ENCODE peak calls at places on chromosomes 13 and 19, in seven cellular contexts. P is CD4-positive, alpha-beta T cell; J is gastrocnemius medialis; T is stomach; F is left ventricle myocardium inferior; H is lung; B is upper lobe of right lung. X is an unnamed sample.

GRCh38 chr13:89343165-89343564 is 1672.0 kb downstream of the SLITRK5 start:
- DNase-seq in P (no peak), F (no peak), B (no peak), J (no peak), H (no peak), T (no peak), X (no peak)

GRCh38 chr13:104385409-104385808 is 1319.2 kb upstream of the SLC10A2 start:
- DNase-seq in P (no peak), B (no peak), H (no peak), T (no peak), F (no peak), J (no peak), X (no peak)

GRCh38 chr19:41327076-41327475 is 17.1 kb downstream of the CCDC97 start:
- DNase-seq in T (no peak), F (no peak), H (no peak), J (no peak), B (no peak), P (no peak), X (no peak)

GRCh38 chr13:84096221-84096620 is 213.9 kb upstream of the SLITRK1 start:
- DNase-seq in F (no peak), H (no peak), B (no peak), T (no peak), P (no peak), J (no peak), X (no peak)

GRCh38 chr13:50690020-50690419 is 153.5 kb downstream of the DLEU7 start:
- DNase-seq in J (no peak), P (no peak), B (no peak), F (no peak), H (no peak), T (no peak), X (no peak)

GRCh38 chr13:72168126-72168525 is 301.1 kb upstream of the DACH1 start:
- DNase-seq in J (no peak), P (no peak), B (no peak), T (no peak), F (no peak), H (no peak), X (no peak)

GRCh38 chr13:49791753-49792549 is 531 bp downstream of the KPNA3 start:
- DNase-seq in T (peak; percentile 47), B (peak; percentile 82), P (peak; percentile 6), J (peak; percentile 39), H (peak; percentile 35), F (no peak), X (no peak)

GRCh38 chr13:96946709-96947311 is 47.5 kb downstream of the OXGR1 start:
- DNase-seq in J (no peak), F (no peak), H (no peak), T (peak; percentile 53), P (no peak), B (no peak), X (no peak)

GRCh38 chr19:7478173-7478842 is 10.5 kb downstream of the PEX11G start:
- DNase-seq in F (no peak), B (no peak), T (no peak), J (no peak), P (no peak), H (no peak), X (peak; percentile 54)

GRCh38 chr13:43908156-43909126 is 28.7 kb downstream of the LACC1 start:
- DNase-seq in J (no peak), T (no peak), H (no peak), P (no peak), F (no peak), B (no peak), X (no peak)

GRCh38 chr13:79445968-79446645 is 34.8 kb upstream of the NDFIP2 start:
- DNase-seq in F (no peak), H (no peak), T (no peak), J (no peak), B (no peak), P (no peak), X (no peak)

GRCh38 chr13:109568273-109568900 is 218.0 kb downstream of the IRS2 start:
- DNase-seq in P (no peak), B (no peak), J (no peak), T (no peak), F (no peak), H (no peak), X (no peak)

GRCh38 chr19:51595190-51595589 is 24.1 kb downstream of the ZNF175 start:
- DNase-seq in B (no peak), T (no peak), J (no peak), P (no peak), F (no peak), H (no peak), X (no peak)

GRCh38 chr19:51593969-51594773 is 23.1 kb downstream of the ZNF175 start:
- DNase-seq in H (peak; percentile 98), T (peak; percentile 99), P (peak; percentile 94), J (peak; percentile 97), F (peak; percentile 98), B (peak; percentile 99), X (peak; percentile 96)

GRCh38 chr19:51593138-51593890 is 22.2 kb downstream of the ZNF175 start:
- DNase-seq in P (no peak), J (no peak), B (no peak), F (no peak), T (no peak), H (no peak), X (no peak)

GRCh38 chr19:51595776-51596175 is 24.7 kb downstream of the ZNF175 start:
- DNase-seq in H (no peak), F (no peak), B (no peak), T (no peak), J (no peak), P (no peak), X (no peak)

DNA sequence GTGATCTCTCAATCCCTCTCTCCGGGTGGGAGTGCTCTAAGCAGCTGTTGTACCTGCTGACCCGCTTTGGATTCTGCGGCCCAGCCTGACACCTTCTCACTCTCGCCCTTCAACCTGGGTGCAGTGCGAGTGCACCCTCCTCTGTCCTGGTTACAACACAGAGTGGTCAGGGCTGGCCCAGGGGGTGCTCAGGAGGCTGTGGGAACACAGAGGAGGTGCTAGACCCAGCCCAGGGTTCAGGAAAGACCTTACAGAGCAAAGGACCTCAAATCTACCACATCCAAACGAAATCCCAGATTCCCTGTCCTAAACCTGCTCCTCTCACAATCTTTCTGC is 23.7 kb downstream of the ZNF175 start:
- DNase-seq in J (no peak), T (no peak), H (no peak), B (no peak), P (no peak), F (no peak), X (no peak)
- H3K27ac ChIP-seq in J (peak overlapping the region; percentile 71), T (peak overlapping the region; percentile 29), H (no peak overlapping the region), B (peak overlapping the region; percentile 56), P (no peak overlapping the region), F (peak overlapping the region; percentile 55), X (peak overlapping the region; percentile 21)

DNA sequence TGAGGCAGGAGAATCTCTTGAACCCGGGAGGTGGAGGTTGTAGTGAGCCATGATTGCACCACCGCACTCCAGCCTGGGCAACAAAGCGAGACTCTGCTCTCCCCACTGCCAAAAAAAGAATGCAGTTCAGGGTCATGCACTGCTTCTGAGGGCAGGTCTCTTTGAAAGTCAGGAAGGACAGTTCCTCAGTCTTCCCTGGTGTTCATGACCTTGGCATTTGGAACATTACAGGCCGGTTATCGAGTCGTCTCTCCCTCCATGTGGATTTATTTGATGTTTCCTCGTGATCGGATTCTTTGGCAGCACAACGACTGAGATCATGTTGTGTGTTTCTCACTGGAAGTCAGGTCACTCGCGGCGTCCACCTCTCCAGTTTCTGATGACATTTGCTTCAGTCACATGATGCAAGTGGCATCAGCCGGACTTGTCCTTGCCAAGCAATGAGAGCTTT is 17.2 kb downstream of the FGF21 start:
- DNase-seq in T (peak; percentile 89), J (peak; percentile 97), P (no peak), H (peak; percentile 65), F (no peak), B (no peak), X (peak; percentile 64)
- H3K27me3 ChIP-seq in T (no peaks in the 10 kb centered on the region), J (no peaks in the 10 kb centered on the region), P (peaks cover 4% of the 10 kb centered on the region), H (no peaks in the 10 kb centered on the region), F (no peaks in the 10 kb centered on the region), B (no peaks in the 10 kb centered on the region), X (no peaks in the 10 kb centered on the region)

DNA sequence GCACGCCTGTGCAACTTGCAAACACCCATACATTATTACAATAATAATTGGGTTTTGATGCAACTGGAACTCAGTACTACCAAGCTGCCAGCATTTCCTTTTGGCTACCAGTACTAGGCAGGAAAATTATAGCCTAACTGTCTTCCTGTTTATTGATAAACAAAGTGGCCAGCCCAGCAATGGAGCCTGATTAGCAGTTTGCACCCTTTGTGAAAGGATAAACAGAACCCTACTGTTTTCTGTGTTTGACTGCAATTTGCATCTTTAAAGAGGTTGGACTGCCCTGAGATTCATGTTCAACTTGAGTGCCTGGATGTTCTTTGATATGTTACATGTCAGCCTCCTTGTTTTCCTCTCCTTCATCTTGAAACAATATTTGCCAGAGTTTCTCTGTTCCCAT is 173.9 kb downstream of the ZIC5 start:
- DNase-seq in F (no peak), T (no peak), J (no peak), P (no peak), B (no peak), H (no peak), X (no peak)
- TF ChIP-seq CTCF in F (no peak), T (no peak), J (no peak), P (no peak), B (no peak), H (no peak), X (no peak)

DNA sequence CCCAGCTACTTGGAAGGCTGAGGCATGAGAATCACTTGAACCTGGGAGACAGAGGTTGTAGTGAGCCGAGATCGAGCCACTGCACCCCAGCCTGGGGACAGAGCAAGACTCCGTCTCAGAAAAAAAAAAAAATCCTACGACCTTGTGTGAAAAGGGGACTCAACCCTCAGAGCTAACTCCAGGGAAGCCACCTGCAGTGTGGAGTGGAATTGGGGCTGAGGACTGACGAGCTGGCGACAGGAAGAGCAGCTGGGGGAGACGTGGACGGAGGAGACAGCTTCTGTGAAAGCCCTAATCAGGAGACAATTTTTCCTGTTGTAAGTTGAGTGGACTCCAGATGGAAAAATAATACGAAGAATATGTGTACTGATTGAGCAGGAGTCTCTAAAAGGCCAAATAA is 11.9 kb upstream of the LAIR1 start:
- DNase-seq in F (no peak), T (no peak), B (no peak), P (no peak), J (no peak), H (no peak), X (no peak)
- H3K27ac ChIP-seq in F (no peak overlapping the region), T (no peak overlapping the region), B (no peak overlapping the region), P (no peak overlapping the region), J (no peak overlapping the region), H (no peak overlapping the region), X (no peak overlapping the region)

GRCh38 chr19:51055866-51056265 is 9.0 kb downstream of the KLK13 start:
- DNase-seq in J (no peak), P (no peak), H (no peak), B (no peak), T (no peak), F (no peak), X (no peak)
- H3K27me3 ChIP-seq in J (no peaks in the 10 kb centered on the region), P (peaks cover 26% of the 10 kb centered on the region), H (no peaks in the 10 kb centered on the region), B (peaks cover 19% of the 10 kb centered on the region), T (no peaks in the 10 kb centered on the region), F (peaks cover 51% of the 10 kb centered on the region), X (no peaks in the 10 kb centered on the region)

GRCh38 chr13:31774186-31774585 is 34.9 kb downstream of the RXFP2 start:
- DNase-seq in P (no peak), F (no peak), J (no peak), T (no peak), H (no peak), B (no peak), X (no peak)
- TF ChIP-seq CTCF in P (no peak), F (no peak), J (no peak), T (no peak), H (no peak), B (no peak), X (no peak)

GRCh38 chr19:18761531-18762110 is 29.5 kb downstream of the COMP start:
- DNase-seq in J (no peak), T (peak; percentile 50), F (no peak), B (no peak), H (no peak), P (no peak), X (no peak)
- H3K27ac ChIP-seq in J (peak overlapping the region; percentile 78), T (peak overlapping the region; percentile 79), F (peak overlapping the region; percentile 57), B (peak overlapping the region; percentile 58), H (peak overlapping the region; percentile 68), P (no peak overlapping the region), X (peak overlapping the region; percentile 83)

X was measured in breast epithelium.